ENCODE peak calls at places on chromosomes 13 and 19, in six cellular contexts. R is tibial artery; H is colonic mucosa; V is ascending aorta; M is left lung; D is CD4-positive, alpha-beta memory T cell. O is an unnamed sample. For H3K4me1, the result is how much of the 10 kb centered on the place peaks cover.

GRCh38 chr13:60944863-60945262 is 470.8 kb downstream of the PCDH20 start:
- DNase-seq in M (no peak), V (no peak), D (no peak), H (no peak), R (no peak), O (no peak)

GRCh38 chr13:41942462-41943094 is 18.3 kb downstream of the VWA8 start:
- DNase-seq in M (no peak), H (no peak), R (no peak), V (no peak), D (no peak), O (no peak)

GRCh38 chr13:92677571-92677970 is 549.0 kb upstream of the GPC6 start:
- DNase-seq in R (no peak), H (no peak), D (no peak), V (no peak), M (no peak), O (no peak)

GRCh38 chr19:18507727-18508440 is 14.0 kb downstream of the ELL start:
- DNase-seq in D (no peak), R (no peak), M (no peak), V (no peak), H (peak), O (peak)

GRCh38 chr19:16118489-16119033 is 6.9 kb downstream of the RAB8A start:
- DNase-seq in R (peak), H (no peak), M (peak), V (no peak), D (no peak), O (no peak)

GRCh38 chr19:39345956-39346355 is 3.7 kb downstream of the SAMD4B start:
- DNase-seq in D (no peak), M (no peak), R (no peak), H (no peak), V (no peak), O (no peak)

GRCh38 chr19:39401549-39402416 is 4.9 kb upstream of the ZFP36 start:
- DNase-seq in H (peak), M (peak), V (peak), D (peak), R (peak), O (peak)

GRCh38 chr13:79837741-79838450 is 356.9 kb downstream of the NDFIP2 start:
- DNase-seq in R (no peak), M (no peak), D (no peak), H (no peak), V (no peak), O (no peak)

GRCh38 chr13:45396548-45397095 is 21.6 kb downstream of the SLC25A30 start:
- DNase-seq in R (no peak), V (no peak), D (no peak), M (no peak), H (no peak), O (no peak)

GRCh38 chr19:51259348-51260245 is 8.7 kb downstream of the SIGLECL1 start:
- DNase-seq in D (no peak), V (no peak), H (peak), R (no peak), M (no peak), O (peak)

GRCh38 chr19:1101337-1101698 is 2.5 kb upstream of the GPX4 start:
- DNase-seq in H (peak), D (peak), V (no peak), R (peak), M (no peak), O (no peak)
- H3K27ac ChIP-seq in H (peak), D (peak), V (peak), R (peak), M (peak), O (peak)

DNA sequence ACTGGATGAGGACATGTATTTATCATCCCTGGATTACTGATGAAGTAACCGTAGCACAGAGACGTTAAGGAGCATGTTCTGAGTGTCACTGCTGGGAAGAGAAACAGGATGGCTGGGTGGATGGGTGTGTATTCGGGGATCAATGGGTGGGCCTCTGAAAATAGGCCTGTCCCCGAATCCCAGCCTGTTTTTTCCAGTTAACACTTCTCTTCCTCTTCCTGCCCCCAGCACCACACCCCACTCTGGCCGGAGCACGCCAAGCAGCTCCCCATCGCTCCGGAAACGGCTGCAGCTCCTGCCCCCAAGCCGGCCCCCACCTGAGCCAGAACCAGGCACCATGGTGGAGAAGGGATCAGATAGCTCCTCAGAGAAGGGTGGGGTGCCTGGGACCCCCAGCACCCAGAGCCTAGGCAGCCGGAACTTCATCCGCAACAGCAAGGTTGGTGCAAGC is 8.8 kb downstream of the GRAMD1A start:
- DNase-seq in R (no peak), D (no peak), M (no peak), V (no peak), H (no peak), O (no peak)
- H3K4me1 ChIP-seq in R (under half), D (half or more), M (under half), V (under half), H (under half), O (under half)

GRCh38 chr19:44747739-44748425 is 626 bp upstream of the BCL3 start:
- DNase-seq in V (no peak), M (peak), H (peak), D (peak), R (peak), O (peak)
- H3K4me3 ChIP-seq in V (peak), M (peak), H (peak), D (peak), R (peak), O (peak)

GRCh38 chr13:28574617-28575142 is 79.8 kb upstream of the FLT1 start:
- DNase-seq in M (peak), D (no peak), H (peak), V (no peak), R (no peak), O (peak)
- H3K27ac ChIP-seq in M (no peak), D (no peak), H (peak), V (no peak), R (no peak), O (no peak)

GRCh38 chr19:46862504-46862835 is 1.7 kb downstream of the ARHGAP35 start:
- DNase-seq in R (no peak), M (peak), V (no peak), H (no peak), D (no peak), O (no peak)
- H3K4me1 ChIP-seq in R (half or more), M (under half), V (under half), H (under half), D (half or more), O (under half)

GRCh38 chr19:48720251-48720612 is 707 bp upstream of the MAMSTR start:
- DNase-seq in V (no peak), H (no peak), M (no peak), D (no peak), R (no peak), O (no peak)
- H3K4me3 ChIP-seq in V (peak), H (no peak), M (no peak), D (peak), R (peak), O (no peak)

GRCh38 chr13:49782784-49783183 is 9.7 kb downstream of the KPNA3 start:
- DNase-seq in R (no peak), H (no peak), V (no peak), M (no peak), D (no peak), O (no peak)
- H3K27ac ChIP-seq in R (no peak), H (no peak), V (no peak), M (no peak), D (no peak), O (no peak)

O was measured in small intestine.